ENCODE peak calls at places on chromosomes 6 and 20, in eight cellular contexts. A is GM12878, R is A549, N is endothelial cell of umbilical vein, B is HCT116, H is HepG2, Y is H1, L is K562. J is an unnamed sample.

GRCh38 chr6:96856822-96857221 is 19.5 kb upstream of the GPR63 start:
- DNase-seq in A (no peak), R (no peak), N (no peak), B (no peak), H (no peak), Y (no peak), L (no peak), J (no peak)

GRCh38 chr6:81895511-81896185 is 143.2 kb upstream of the TENT5A start:
- DNase-seq in A (no peak), R (no peak), N (peak), B (no peak), H (peak), Y (no peak), L (no peak), J (no peak)

GRCh38 chr20:14992071-14992654 is 654.8 kb upstream of the FLRT3 start:
- DNase-seq in A (no peak), R (peak), N (no peak), B (no peak), H (peak), Y (no peak), L (no peak), J (no peak)

GRCh38 chr20:33719277-33719988 is 677 bp downstream of the PXMP4 start:
- DNase-seq in A (no peak), R (no peak), N (no peak), B (no peak), H (no peak), Y (no peak), L (no peak), J (no peak)

GRCh38 chr6:35568967-35569606 is 56.4 kb upstream of the TULP1 start:
- DNase-seq in A (no peak), R (peak), N (no peak), B (no peak), H (peak), Y (no peak), L (peak), J (peak)

GRCh38 chr6:97812940-97813339 is 529.9 kb upstream of the MMS22L start:
- DNase-seq in A (no peak), R (no peak), N (no peak), B (no peak), H (no peak), Y (no peak), L (no peak), J (no peak)

GRCh38 chr20:60306105-60306504 is 347.9 kb downstream of the CDH26 start:
- DNase-seq in A (no peak), R (no peak), N (no peak), B (no peak), H (no peak), Y (no peak), L (no peak), J (no peak)

GRCh38 chr6:49988900-49989299 is 19.5 kb upstream of the DEFB113 start:
- DNase-seq in A (no peak), R (no peak), N (no peak), B (no peak), H (no peak), Y (no peak), L (no peak), J (no peak)

GRCh38 chr20:20083796-20084195 is 31.5 kb downstream of the CFAP61 start:
- DNase-seq in A (peak), R (peak), N (peak), B (peak), H (peak), Y (no peak), L (peak), J (peak)

GRCh38 chr20:61590236-61590635 is 338.2 kb downstream of the CDH4 start:
- DNase-seq in A (no peak), R (no peak), N (no peak), B (no peak), H (no peak), Y (no peak), L (no peak), J (no peak)

GRCh38 chr20:50885781-50886180 is 45.5 kb downstream of the ADNP start:
- DNase-seq in A (no peak), R (no peak), N (no peak), B (no peak), H (no peak), Y (no peak), L (no peak), J (no peak)

GRCh38 chr20:49303211-49303610 is 25.4 kb upstream of the ZNFX1 start:
- DNase-seq in A (no peak), R (no peak), N (no peak), B (no peak), H (no peak), Y (no peak), L (no peak), J (no peak)

GRCh38 chr6:141561154-141561553 is 571.6 kb upstream of the GJE1 start:
- DNase-seq in A (no peak), R (no peak), N (no peak), B (no peak), H (peak), Y (no peak), L (no peak), J (no peak)

GRCh38 chr6:160174681-160175080 is 53.1 kb downstream of the SLC22A1 start:
- DNase-seq in A (no peak), R (no peak), N (no peak), B (no peak), H (no peak), Y (no peak), L (no peak), J (no peak)

GRCh38 chr6:83462524-83462923 is 31.7 kb upstream of the ME1 start:
- DNase-seq in A (no peak), R (no peak), N (no peak), B (no peak), H (peak), Y (no peak), L (no peak), J (no peak)

GRCh38 chr20:61487346-61488022 is 235.4 kb downstream of the CDH4 start:
- DNase-seq in A (no peak), R (no peak), N (no peak), B (no peak), H (no peak), Y (no peak), L (no peak), J (no peak)

GRCh38 chr20:41654292-41654691 is 36.1 kb upstream of the CHD6 start:
- DNase-seq in A (no peak), R (no peak), N (no peak), B (no peak), H (no peak), Y (no peak), L (no peak), J (no peak)

GRCh38 chr20:46220808-46221207 is 87.5 kb downstream of the CDH22 start:
- DNase-seq in A (no peak), R (peak), N (no peak), B (peak), H (no peak), Y (no peak), L (peak), J (no peak)

GRCh38 chr20:23187759-23188158 is 101.6 kb upstream of the CD93 start:
- DNase-seq in A (no peak), R (peak), N (no peak), B (no peak), H (no peak), Y (no peak), L (no peak), J (no peak)

GRCh38 chr6:141017941-141018340 is 1114.8 kb upstream of the GJE1 start:
- DNase-seq in A (no peak), R (no peak), N (no peak), B (no peak), H (no peak), Y (no peak), L (no peak), J (no peak)

GRCh38 chr6:126118058-126118759 is 131.9 kb downstream of the TRMT11 start:
- DNase-seq in A (no peak), R (no peak), N (no peak), B (no peak), H (no peak), Y (no peak), L (peak), J (no peak)
- TF ChIP-seq MAX in A (no peak), R (no peak), N (no peak), B (no peak), H (no peak), Y (no peak), L (no peak), J (no peak)

GRCh38 chr20:37344506-37345338 is 1.2 kb upstream of the SRC start:
- DNase-seq in A (no peak), R (peak), N (no peak), B (no peak), H (peak), Y (no peak), L (no peak), J (no peak)

GRCh38 chr20:37346526-37347346 is 796 bp downstream of the SRC start:
- DNase-seq in A (no peak), R (no peak), N (no peak), B (no peak), H (no peak), Y (no peak), L (no peak), J (no peak)

GRCh38 chr20:37346232-37346525 is 239 bp downstream of the SRC start:
- DNase-seq in A (no peak), R (no peak), N (no peak), B (no peak), H (no peak), Y (no peak), L (no peak), J (no peak)

GRCh38 chr20:37343994-37344355 is 2.0 kb upstream of the SRC start:
- DNase-seq in A (no peak), R (no peak), N (no peak), B (no peak), H (no peak), Y (no peak), L (no peak), J (no peak)

GRCh38 chr20:37345339-37346231 is at the start of gene SRC:
- DNase-seq in A (no peak), R (peak), N (peak), B (no peak), H (peak), Y (peak), L (peak), J (peak)
- TF ChIP-seq POLR2A in A (peak), R (peak), N (peak), B (peak), H (peak), Y (no peak), L (peak), J (no peak)

GRCh38 chr6:168200571-168201134 is 118.9 kb downstream of the DACT2 start:
- DNase-seq in A (no peak), R (no peak), N (no peak), B (no peak), H (peak), Y (no peak), L (no peak), J (no peak)

GRCh38 chr6:168197636-168198301 is 118.8 kb upstream of the FRMD1 start:
- DNase-seq in A (no peak), R (no peak), N (no peak), B (no peak), H (no peak), Y (no peak), L (no peak), J (no peak)

GRCh38 chr6:168198302-168199180 is 119.5 kb upstream of the FRMD1 start:
- DNase-seq in A (no peak), R (no peak), N (no peak), B (no peak), H (no peak), Y (no peak), L (no peak), J (no peak)

GRCh38 chr6:168201799-168202198 is 117.8 kb downstream of the DACT2 start:
- DNase-seq in A (no peak), R (no peak), N (no peak), B (no peak), H (no peak), Y (no peak), L (no peak), J (no peak)

DNA sequence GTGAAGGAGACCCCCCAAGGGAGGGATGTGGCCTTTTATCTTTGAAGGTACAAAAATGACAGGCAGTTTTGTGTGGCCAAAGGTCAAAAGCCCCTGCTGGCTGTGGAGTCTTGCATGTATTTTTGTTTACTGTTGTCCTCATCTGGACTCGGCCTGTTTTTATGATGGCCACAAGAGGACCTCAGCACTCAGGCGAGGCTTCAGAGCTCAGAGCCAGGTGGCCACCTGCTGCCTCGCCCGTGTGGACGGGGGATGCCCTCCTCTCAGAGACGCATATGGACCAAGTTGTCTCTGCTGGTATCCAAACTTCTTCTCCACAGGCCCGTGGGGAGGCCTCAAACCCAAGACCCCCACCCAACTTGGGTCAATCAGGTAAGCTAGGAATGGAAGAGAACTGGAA is 118.2 kb downstream of the DACT2 start:
- DNase-seq in A (no peak), R (peak), N (no peak), B (no peak), H (peak), Y (no peak), L (peak), J (no peak)
- TF ChIP-seq CTCF in A (no peak), R (peak), N (no peak), B (peak), H (peak), Y (peak), L (peak), J (no peak)

GRCh38 chr6:2970034-2970685 is 1.2 kb downstream of the SERPINB6 start:
- DNase-seq in A (no peak), R (no peak), N (peak), B (no peak), H (no peak), Y (no peak), L (peak), J (no peak)
- TF ChIP-seq MAX in A (no peak), R (no peak), N (no peak), B (peak), H (no peak), Y (no peak), L (no peak), J (no peak)

DNA sequence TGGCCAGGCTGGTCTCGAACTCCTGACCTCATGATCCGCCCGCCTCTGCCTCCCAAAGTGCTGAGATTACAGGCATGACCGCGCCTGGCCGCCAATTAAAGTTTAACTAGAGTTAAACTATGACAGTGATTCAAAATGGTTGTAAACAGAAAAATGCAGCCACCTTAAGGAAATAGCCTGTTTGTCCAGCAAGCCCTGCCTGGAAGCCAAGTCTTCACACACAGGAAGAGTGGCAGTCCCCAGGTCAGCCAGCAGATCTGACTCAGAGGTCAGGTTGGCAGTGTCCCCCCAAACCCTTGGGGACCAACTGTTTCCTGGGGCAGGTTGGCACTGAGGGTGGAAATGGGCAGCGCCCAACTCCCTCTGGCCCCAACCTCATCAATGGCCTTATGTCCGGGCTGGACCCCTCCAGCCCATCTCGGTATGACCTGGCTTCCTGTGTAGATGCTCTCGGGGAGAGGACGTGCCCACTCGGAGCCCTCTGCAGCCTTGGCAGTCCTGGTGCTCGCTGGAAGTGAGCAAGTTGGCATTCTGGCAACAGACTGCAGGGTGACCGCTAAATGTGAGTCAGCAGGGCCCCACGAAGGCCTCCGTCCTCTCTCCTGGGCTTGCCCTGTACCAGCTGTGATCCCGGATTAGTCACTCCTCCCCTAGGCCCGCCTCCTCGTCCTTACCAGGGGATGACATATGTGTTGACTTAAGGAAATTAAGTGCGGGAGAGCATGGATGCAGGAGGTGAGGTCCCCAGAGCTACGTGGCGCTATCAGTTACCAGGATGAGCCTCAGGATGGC is 9.7 kb upstream of the HSP90AB1 start:
- DNase-seq in A (no peak), R (peak), N (peak), B (peak), H (peak), Y (no peak), L (peak), J (peak)
- TF ChIP-seq POLR2A in A (no peak), R (peak), N (no peak), B (no peak), H (no peak), Y (no peak), L (no peak), J (no peak)

GRCh38 chr6:61203966-61204496 is 1082.0 kb downstream of the KHDRBS2 start:
- DNase-seq in A (no peak), R (no peak), N (no peak), B (no peak), H (no peak), Y (no peak), L (no peak), J (no peak)

DNA sequence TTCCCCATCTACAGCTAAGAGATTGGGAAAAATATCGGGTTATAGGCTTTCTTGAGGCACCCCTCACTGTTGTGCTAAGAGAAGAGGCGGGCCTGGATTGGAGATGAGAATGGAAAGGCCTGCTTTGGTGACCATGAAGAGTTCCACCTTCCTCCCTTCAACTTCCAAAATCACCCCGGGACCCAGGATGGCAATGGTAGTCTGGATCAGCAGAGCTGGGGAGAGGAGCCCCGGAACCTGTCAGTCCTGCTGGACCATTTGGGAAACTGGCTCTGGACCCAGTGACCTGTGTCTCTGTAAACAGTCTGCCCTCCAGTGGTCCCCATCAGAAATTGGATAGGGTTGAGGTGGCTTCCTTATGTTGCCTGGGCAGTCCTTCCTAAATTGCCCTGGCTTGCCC is 1085.6 kb downstream of the KHDRBS2 start:
- DNase-seq in A (no peak), R (no peak), N (no peak), B (no peak), H (no peak), Y (no peak), L (no peak), J (no peak)
- TF ChIP-seq CTCF in A (no peak), R (no peak), N (no peak), B (no peak), H (no peak), Y (peak), L (no peak), J (no peak)

GRCh38 chr6:169075211-169075621 is 178.4 kb downstream of the THBS2 start:
- DNase-seq in A (no peak), R (no peak), N (no peak), B (no peak), H (no peak), Y (no peak), L (no peak), J (peak)
- TF ChIP-seq MAX in A (no peak), R (no peak), N (no peak), B (no peak), H (no peak), Y (no peak), L (no peak), J (peak)

GRCh38 chr6:151322570-151322969 is 68.8 kb downstream of the ZBTB2 start:
- DNase-seq in A (no peak), R (peak), N (no peak), B (no peak), H (peak), Y (no peak), L (peak), J (no peak)

GRCh38 chr6:151324079-151324825 is 67.1 kb downstream of the ZBTB2 start:
- DNase-seq in A (peak), R (peak), N (peak), B (peak), H (peak), Y (peak), L (peak), J (peak)

GRCh38 chr6:151327079-151327478 is 64.3 kb downstream of the ZBTB2 start:
- DNase-seq in A (no peak), R (no peak), N (no peak), B (no peak), H (no peak), Y (no peak), L (no peak), J (no peak)

GRCh38 chr6:151321438-151321837 is 69.9 kb downstream of the ZBTB2 start:
- DNase-seq in A (no peak), R (no peak), N (no peak), B (no peak), H (no peak), Y (no peak), L (no peak), J (no peak)

GRCh38 chr6:151325075-151326050 is 66.0 kb downstream of the ZBTB2 start:
- DNase-seq in A (no peak), R (peak), N (peak), B (peak), H (peak), Y (no peak), L (no peak), J (no peak)
- TF ChIP-seq POLR2A in A (no peak), R (peak), N (no peak), B (no peak), H (peak), Y (no peak), L (no peak), J (no peak)

GRCh38 chr6:121434037-121434770 is 1.2 kb upstream of the GJA1 start:
- DNase-seq in A (no peak), R (peak), N (no peak), B (no peak), H (no peak), Y (no peak), L (no peak), J (no peak)
- TF ChIP-seq CTCF in A (no peak), R (no peak), N (no peak), B (no peak), H (no peak), Y (no peak), L (no peak), J (no peak)

GRCh38 chr20:5974531-5974930 is 24.1 kb downstream of the MCM8 start:
- DNase-seq in A (no peak), R (no peak), N (no peak), B (no peak), H (no peak), Y (no peak), L (no peak), J (no peak)

GRCh38 chr20:5973172-5973571 is 22.7 kb downstream of the MCM8 start:
- DNase-seq in A (no peak), R (peak), N (no peak), B (no peak), H (no peak), Y (no peak), L (no peak), J (no peak)

GRCh38 chr20:5975778-5976177 is 25.3 kb downstream of the MCM8 start:
- DNase-seq in A (no peak), R (no peak), N (no peak), B (no peak), H (no peak), Y (no peak), L (no peak), J (no peak)

GRCh38 chr20:5971203-5971602 is 20.8 kb downstream of the MCM8 start:
- DNase-seq in A (no peak), R (no peak), N (no peak), B (no peak), H (no peak), Y (no peak), L (no peak), J (no peak)

DNA sequence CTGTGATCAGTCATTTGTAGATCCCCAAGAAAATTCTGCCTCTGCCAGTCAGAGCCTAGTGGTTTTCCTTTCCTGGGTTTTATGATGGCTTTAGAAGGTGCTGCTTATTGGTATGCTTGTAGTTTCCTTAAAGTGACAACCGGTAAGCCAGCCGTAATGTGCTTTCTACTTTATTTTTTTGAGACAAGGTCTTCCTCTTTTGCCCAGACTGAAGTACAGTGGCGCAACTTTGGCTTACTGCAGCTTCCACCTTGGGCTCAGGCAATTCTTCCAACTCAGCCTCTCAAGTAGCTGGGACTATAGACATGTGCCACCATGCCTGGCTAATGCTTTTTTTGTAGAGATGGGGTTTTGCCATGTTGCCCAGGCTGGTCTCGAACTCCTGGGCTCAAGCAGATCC is 23.5 kb downstream of the MCM8 start:
- DNase-seq in A (no peak), R (no peak), N (no peak), B (no peak), H (no peak), Y (no peak), L (no peak), J (peak)
- TF ChIP-seq MAX in A (no peak), R (no peak), N (no peak), B (no peak), H (no peak), Y (no peak), L (no peak), J (no peak)